ENCODE peak calls at places on chromosomes 16 and 17, in six cellular contexts. M is Panc1, F is A549, Q is HepG2, D is K562, H is GM23338. U is an unnamed sample.

GRCh38 chr17:59378621-59379194 is 47.3 kb downstream of the YPEL2 start:
- DNase-seq in M (no peak), F (no peak), Q (no peak), D (no peak), H (no peak), U (no peak)

GRCh38 chr16:6926762-6927161 is 405.9 kb upstream of the RBFOX1 start:
- DNase-seq in M (no peak), F (no peak), Q (no peak), D (no peak), H (peak), U (no peak)

GRCh38 chr16:15653227-15653626 is 3.2 kb downstream of the NDE1 start:
- DNase-seq in M (no peak), F (no peak), Q (peak), D (no peak), H (no peak), U (no peak)

GRCh38 chr17:19409509-19409908 is 1.5 kb upstream of the RNF112 start:
- DNase-seq in M (no peak), F (no peak), Q (no peak), D (no peak), H (no peak), U (peak)

GRCh38 chr17:4721203-4722135 is 9.8 kb upstream of the MED11 start:
- DNase-seq in M (no peak), F (peak), Q (peak), D (peak), H (no peak), U (peak)

GRCh38 chr17:67605259-67605912 is 112.3 kb upstream of the NOL11 start:
- DNase-seq in M (no peak), F (no peak), Q (no peak), D (no peak), H (no peak), U (no peak)

GRCh38 chr17:37781451-37781850 is 36.6 kb upstream of the HNF1B start:
- DNase-seq in M (no peak), F (no peak), Q (no peak), D (no peak), H (no peak), U (no peak)

GRCh38 chr16:69406780-69407331 is 17.6 kb upstream of the CYB5B start:
- DNase-seq in M (no peak), F (peak), Q (peak), D (peak), H (peak), U (peak)

GRCh38 chr16:878071-878784 is 77.7 kb upstream of the GNG13 start:
- DNase-seq in M (no peak), F (peak), Q (no peak), D (peak), H (peak), U (peak)

GRCh38 chr17:67891481-67892119 is 66.3 kb downstream of the BPTF start:
- DNase-seq in M (no peak), F (peak), Q (no peak), D (no peak), H (peak), U (peak)

GRCh38 chr17:11928436-11928835 is 68.8 kb downstream of the ZNF18 start:
- DNase-seq in M (no peak), F (no peak), Q (peak), D (peak), H (no peak), U (no peak)

GRCh38 chr17:82751571-82752370 is at the start of gene TBCD:
- DNase-seq in M (peak), F (peak), Q (peak), D (peak), H (peak), U (peak)
- TF ChIP-seq REST in M (peak), F (no peak), Q (no peak), D (peak), H (no peak), U (no peak)

DNA sequence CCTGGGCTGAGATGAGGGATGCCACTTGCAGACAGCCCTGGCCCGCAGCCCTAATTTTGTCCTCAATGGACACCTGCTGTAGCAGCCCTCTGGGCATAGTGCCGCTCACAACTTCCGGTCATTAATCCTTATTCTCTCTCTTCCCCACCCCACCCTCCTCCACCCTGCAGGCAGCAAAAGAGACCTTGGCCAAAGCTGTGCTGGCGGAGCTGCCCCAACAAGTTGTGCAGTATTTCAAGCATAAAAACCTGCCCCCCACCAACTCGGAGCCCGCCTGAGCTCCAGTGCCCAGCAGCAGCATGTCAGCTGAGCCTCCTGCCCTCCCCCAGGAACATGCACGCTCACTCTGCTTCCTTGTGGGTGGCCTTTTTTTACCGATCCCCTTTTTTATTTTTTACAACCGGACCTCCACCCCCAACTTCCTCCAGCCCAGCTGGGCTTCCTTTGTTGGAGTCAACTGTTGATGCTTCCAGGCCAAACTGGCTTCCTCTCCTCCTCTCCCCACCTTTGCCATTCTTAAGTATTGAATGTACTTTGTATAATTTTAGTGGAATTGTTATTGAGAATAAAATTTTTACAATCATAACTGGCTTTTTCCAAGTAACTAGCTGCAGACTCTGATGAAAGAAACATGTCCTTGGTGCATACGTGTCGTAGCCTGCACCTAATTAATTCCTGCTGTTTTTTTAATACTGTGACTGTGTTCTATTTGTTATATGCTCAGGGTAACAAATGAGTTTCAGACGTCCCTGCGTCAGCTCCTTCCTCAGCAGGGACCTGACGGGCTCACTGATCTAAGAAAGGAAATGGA is 38.3 kb downstream of the PSME3IP1 start:
- DNase-seq in M (no peak), F (no peak), Q (no peak), D (no peak), H (peak), U (no peak)
- TF ChIP-seq REST in M (no peak), F (no peak), Q (no peak), D (no peak), H (no peak), U (no peak)

GRCh38 chr16:77767826-77768225 is 20.5 kb upstream of the VAT1L start:
- DNase-seq in M (no peak), F (no peak), Q (no peak), D (no peak), H (no peak), U (no peak)
- TF ChIP-seq REST in M (no peak), F (no peak), Q (no peak), D (no peak), H (no peak), U (no peak)

GRCh38 chr17:57576744-57577143 is 168.4 kb downstream of the CCDC182 start:
- DNase-seq in M (no peak), F (no peak), Q (no peak), D (no peak), H (no peak), U (no peak)

GRCh38 chr17:57578608-57578990 is 166.5 kb downstream of the CCDC182 start:
- DNase-seq in M (no peak), F (no peak), Q (no peak), D (no peak), H (no peak), U (no peak)

GRCh38 chr17:57579245-57579644 is 165.9 kb downstream of the CCDC182 start:
- DNase-seq in M (no peak), F (no peak), Q (no peak), D (no peak), H (no peak), U (no peak)

GRCh38 chr17:57580055-57580739 is 164.9 kb downstream of the CCDC182 start:
- DNase-seq in M (no peak), F (no peak), Q (peak), D (no peak), H (no peak), U (no peak)

GRCh38 chr17:57577751-57578607 is 167.1 kb downstream of the CCDC182 start:
- DNase-seq in M (no peak), F (no peak), Q (peak), D (no peak), H (no peak), U (no peak)
- TF ChIP-seq REST in M (no peak), F (no peak), Q (no peak), D (no peak), H (no peak), U (no peak)

GRCh38 chr16:29806096-29806579 is at the start of gene MAZ:
- DNase-seq in M (no peak), F (peak), Q (no peak), D (peak), H (no peak), U (peak)

GRCh38 chr16:29802416-29802935 is 3.9 kb upstream of the MAZ start:
- DNase-seq in M (no peak), F (no peak), Q (no peak), D (no peak), H (no peak), U (no peak)

GRCh38 chr16:29805232-29806095 is 865 bp upstream of the MAZ start:
- DNase-seq in M (no peak), F (peak), Q (peak), D (peak), H (peak), U (peak)

GRCh38 chr16:29804020-29804419 is 2.3 kb upstream of the MAZ start:
- DNase-seq in M (no peak), F (no peak), Q (no peak), D (no peak), H (peak), U (no peak)

GRCh38 chr16:29804455-29805231 is 1.7 kb upstream of the MAZ start:
- DNase-seq in M (no peak), F (no peak), Q (no peak), D (peak), H (peak), U (no peak)
- TF ChIP-seq REST in M (no peak), F (no peak), Q (no peak), D (no peak), H (no peak), U (no peak)

GRCh38 chr17:81049372-81049911 is 14.5 kb downstream of the BAIAP2 start:
- DNase-seq in M (no peak), F (no peak), Q (no peak), D (no peak), H (no peak), U (no peak)
- TF ChIP-seq REST in M (no peak), F (no peak), Q (no peak), D (no peak), H (no peak), U (no peak)

GRCh38 chr17:34117811-34118210 is 137.3 kb upstream of the CCL2 start:
- DNase-seq in M (no peak), F (no peak), Q (no peak), D (no peak), H (no peak), U (no peak)
- TF ChIP-seq REST in M (no peak), F (no peak), Q (no peak), D (no peak), H (no peak), U (no peak)